ENCODE peak calls at places on chromosomes 2 and 18, in seven cellular contexts. W is activated T-cell treated with anti-CD3 and anti-CD28 coated beads for 24 hours; U is omental fat pad; L is NCI-H1105 treated with DMSO at 0.1 percent for 48 hours; P is GM10248; J is stimulated activated CD4-positive, alpha-beta T cell treated with anti-CD3 and anti-CD28 coated beads, Interleukin-2, amount 100 ng/mL, for 24 hours; G is Peyer's patch. B is an unnamed sample.

GRCh38 chr2:190717764-190718651 is 69.1 kb downstream of the NAB1 start:
- DNase-seq in L (peak), G (no peak), W (no peak), J (no peak), P (no peak), U (no peak), B (no peak)

GRCh38 chr18:80176334-80177080 is 67.4 kb downstream of the ADNP2 start:
- DNase-seq in U (no peak), L (no peak), J (no peak), G (no peak), W (no peak), P (no peak), B (no peak)

GRCh38 chr2:12507295-12507694 is 209.4 kb upstream of the TRIB2 start:
- DNase-seq in J (peak), L (no peak), G (no peak), W (peak), U (no peak), P (no peak), B (no peak)

GRCh38 chr2:229922449-229923386 is at the start of gene FBXO36:
- DNase-seq in P (peak), L (peak), J (peak), U (peak), G (peak), W (peak), B (peak)

GRCh38 chr2:159175182-159175581 is 111.3 kb downstream of the WDSUB1 start:
- DNase-seq in U (no peak), W (no peak), L (no peak), J (no peak), P (no peak), G (no peak), B (no peak)

GRCh38 chr2:203586696-203587095 is 51.6 kb upstream of the RAPH1 start:
- DNase-seq in J (no peak), G (no peak), P (no peak), W (no peak), U (no peak), L (no peak), B (no peak)

GRCh38 chr18:73975266-73975665 is 172.4 kb downstream of the FBXO15 start:
- DNase-seq in P (no peak), W (no peak), J (no peak), G (no peak), U (no peak), L (no peak), B (no peak)

GRCh38 chr2:207772081-207772843 is 2.6 kb upstream of the FZD5 start:
- DNase-seq in J (no peak), W (no peak), U (no peak), P (no peak), G (no peak), L (no peak), B (no peak)

GRCh38 chr2:180003566-180003965 is 3.5 kb downstream of the CWC22 start:
- DNase-seq in W (no peak), L (no peak), U (no peak), G (no peak), J (no peak), P (no peak), B (no peak)

GRCh38 chr2:83069724-83070123 is 1389.4 kb downstream of the SUCLG1 start:
- DNase-seq in W (no peak), U (no peak), P (no peak), G (no peak), L (no peak), J (no peak), B (no peak)

GRCh38 chr2:85409719-85410583 is at the start of gene CAPG:
- DNase-seq in J (peak), G (peak), U (no peak), P (peak), W (no peak), L (no peak), B (no peak)

GRCh38 chr18:47215554-47216138 is 35.8 kb downstream of the SKOR2 start:
- DNase-seq in P (peak), U (no peak), L (peak), G (no peak), W (no peak), J (no peak), B (no peak)

GRCh38 chr2:205612661-205613060 is 69.6 kb upstream of the NRP2 start:
- DNase-seq in P (peak), G (no peak), W (peak), J (peak), L (no peak), U (no peak), B (no peak)

GRCh38 chr18:44855681-44856080 is 175.0 kb downstream of the SETBP1 start:
- DNase-seq in L (no peak), W (no peak), J (no peak), U (no peak), G (no peak), P (no peak), B (no peak)

GRCh38 chr2:113831156-113831555 is 58.7 kb upstream of the ACTR3 start:
- DNase-seq in U (no peak), W (no peak), G (no peak), J (no peak), L (no peak), P (no peak), B (no peak)

GRCh38 chr18:63409301-63409700 is 13.0 kb downstream of the VPS4B start:
- DNase-seq in L (no peak), P (no peak), J (no peak), U (no peak), W (no peak), G (no peak), B (no peak)